ENCODE peak calls at places on chromosomes 3 and 15, in five cellular contexts. R is SJSA1, O is AG04450, Y is spleen, G is A549. W is an unnamed sample.

GRCh38 chr15:73232771-73233170 is 136.0 kb downstream of the HCN4 start:
- DNase-seq in R (no peak), O (no peak), Y (no peak), G (no peak), W (no peak)

GRCh38 chr3:27607370-27607769 is 114.8 kb downstream of the EOMES start:
- DNase-seq in R (peak; percentile 81), O (no peak), Y (no peak), G (no peak), W (no peak)

GRCh38 chr15:82566690-82567089 is 26.4 kb upstream of the RPS17 start:
- DNase-seq in R (no peak), O (no peak), Y (no peak), G (no peak), W (no peak)

GRCh38 chr3:5160926-5161858 is 26.3 kb upstream of the EDEM1 start:
- DNase-seq in R (peak; percentile 52), O (no peak), Y (no peak), G (no peak), W (no peak)

GRCh38 chr3:17979248-17979647 is 236.8 kb upstream of the TBC1D5 start:
- DNase-seq in R (no peak), O (no peak), Y (no peak), G (no peak), W (no peak)

GRCh38 chr3:120420360-120420759 is 30.4 kb downstream of the FSTL1 start:
- DNase-seq in R (no peak), O (no peak), Y (no peak), G (no peak), W (no peak)

GRCh38 chr3:196889844-196890243 is 22.1 kb downstream of the SENP5 start:
- DNase-seq in R (no peak), O (no peak), Y (no peak), G (no peak), W (no peak)

GRCh38 chr3:29503969-29504368 is 223.1 kb downstream of the RBMS3 start:
- DNase-seq in R (no peak), O (no peak), Y (no peak), G (no peak), W (no peak)

GRCh38 chr15:25173241-25174028 is 218.6 kb downstream of the SNRPN start:
- DNase-seq in R (no peak), O (no peak), Y (peak; percentile 49), G (no peak), W (no peak)

GRCh38 chr15:25171111-25171811 is 216.5 kb downstream of the SNRPN start:
- DNase-seq in R (no peak), O (no peak), Y (peak; percentile 60), G (no peak), W (no peak)

GRCh38 chr15:25170781-25171110 is 216.0 kb downstream of the SNRPN start:
- DNase-seq in R (no peak), O (no peak), Y (no peak), G (no peak), W (no peak)

GRCh38 chr15:25172691-25173090 is 217.9 kb downstream of the SNRPN start:
- DNase-seq in R (no peak), O (no peak), Y (peak; percentile 35), G (no peak), W (no peak)

DNA sequence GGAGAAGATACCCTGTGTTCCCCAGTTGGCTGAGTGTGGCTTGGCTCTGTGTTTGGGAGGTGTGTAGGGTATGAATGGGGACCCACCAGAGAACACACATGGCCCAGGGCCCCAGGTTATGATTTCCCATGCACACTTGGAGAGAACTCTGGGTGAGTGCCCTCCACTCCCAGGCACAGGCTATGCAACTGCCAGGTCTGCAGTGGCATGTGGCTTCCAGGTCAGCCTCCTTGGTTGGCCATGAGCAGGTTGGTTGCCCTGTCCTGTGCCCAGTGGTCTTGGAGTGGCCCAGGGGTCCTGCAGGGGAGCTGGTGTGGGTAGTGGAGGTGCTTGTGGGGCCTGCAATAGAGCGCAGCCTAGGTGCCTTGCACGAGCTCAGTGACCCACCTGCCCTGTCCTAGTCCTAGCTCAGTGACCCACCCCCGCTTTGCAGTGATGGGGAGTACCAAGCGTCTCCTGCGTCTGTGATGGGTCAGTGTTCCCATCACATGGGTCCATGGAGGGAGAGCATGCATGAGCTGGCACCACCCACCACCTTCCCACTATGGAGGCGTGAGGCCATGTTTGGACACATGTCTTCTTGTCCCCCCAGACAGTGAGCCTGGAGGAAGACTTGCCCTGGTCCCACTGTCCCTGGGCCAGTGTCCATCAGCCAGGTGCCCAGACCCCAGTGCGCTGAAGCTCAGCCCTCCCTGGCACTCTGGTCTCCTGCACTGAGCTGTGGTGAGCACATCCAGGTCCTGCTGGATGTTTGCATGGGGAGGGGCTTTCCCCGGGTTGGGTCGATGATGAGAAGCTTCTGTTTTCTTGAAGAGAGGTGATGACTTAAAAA is 217.3 kb downstream of the SNRPN start:
- DNase-seq in R (no peak), O (no peak), Y (peak; percentile 41), G (no peak), W (no peak)
- H3K9me3 ChIP-seq in R (peaks cover 23% of the 10 kb centered on the region), O (peaks cover 73% of the 10 kb centered on the region), Y (peaks cover 80% of the 10 kb centered on the region), G (no peaks in the 10 kb centered on the region), W (peaks cover 16% of the 10 kb centered on the region)

DNA sequence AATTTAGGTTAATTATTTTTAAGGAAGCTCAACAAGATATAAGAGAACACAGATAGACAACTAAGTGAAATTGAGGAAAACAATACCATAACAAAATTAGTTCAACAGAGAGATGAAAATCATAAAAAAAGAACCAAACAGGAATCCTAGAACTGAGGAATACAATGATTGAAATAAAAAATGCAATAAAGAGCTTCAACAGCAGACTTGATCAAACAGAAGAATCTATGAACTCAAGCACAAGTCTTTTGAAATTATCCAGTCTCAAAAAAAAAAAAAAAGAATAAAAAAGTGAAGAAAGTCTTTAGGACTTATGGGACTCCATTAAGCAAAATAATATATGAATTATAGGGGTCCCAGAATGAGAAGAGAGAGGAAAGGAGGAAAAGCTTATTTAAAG is 42.0 kb upstream of the GNB4 start:
- DNase-seq in R (no peak), O (no peak), Y (no peak), G (no peak), W (no peak)
- H3K9me3 ChIP-seq in R (peaks cover 3% of the 10 kb centered on the region), O (peaks cover 8% of the 10 kb centered on the region), Y (peaks cover 80% of the 10 kb centered on the region), G (peaks cover 11% of the 10 kb centered on the region), W (peaks cover 18% of the 10 kb centered on the region)

DNA sequence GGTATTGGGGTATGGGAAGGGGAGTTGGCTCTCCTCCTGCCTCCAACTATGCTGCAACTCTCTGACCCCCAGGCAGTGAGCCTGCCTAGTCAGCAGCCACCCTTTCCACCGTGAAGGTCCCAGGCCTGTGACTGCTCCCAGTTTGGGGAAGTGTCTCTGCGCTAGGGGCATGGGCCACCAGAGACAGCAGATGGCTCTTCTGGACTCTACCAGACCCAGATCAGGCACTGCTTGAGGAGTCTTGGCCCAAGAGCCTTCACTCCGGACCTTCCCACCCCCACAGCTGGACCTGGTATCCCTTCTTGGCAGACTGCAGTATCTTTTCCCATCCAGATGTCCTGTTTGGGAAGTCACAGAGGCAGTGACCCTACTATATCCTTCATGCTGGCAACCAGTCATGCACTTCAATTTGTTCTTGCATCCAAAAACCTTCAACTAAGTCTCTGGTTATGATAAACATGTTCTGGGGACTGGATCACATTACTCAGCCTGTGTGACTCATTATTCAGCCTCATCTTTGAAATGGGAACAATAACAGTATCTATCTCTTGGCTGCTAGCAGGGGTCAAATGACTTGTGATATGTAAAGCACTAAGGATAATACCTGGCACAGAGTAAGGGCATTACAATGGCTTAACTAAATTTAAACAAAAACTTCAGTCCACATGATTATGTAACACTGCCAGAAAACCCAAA is 62.7 kb downstream of the POMGNT2 start:
- DNase-seq in R (no peak), O (no peak), Y (no peak), G (no peak), W (peak; percentile 51)
- H3K9me3 ChIP-seq in R (peaks cover 2% of the 10 kb centered on the region), O (no peaks in the 10 kb centered on the region), Y (peaks cover 46% of the 10 kb centered on the region), G (no peaks in the 10 kb centered on the region), W (peaks cover 21% of the 10 kb centered on the region)

DNA sequence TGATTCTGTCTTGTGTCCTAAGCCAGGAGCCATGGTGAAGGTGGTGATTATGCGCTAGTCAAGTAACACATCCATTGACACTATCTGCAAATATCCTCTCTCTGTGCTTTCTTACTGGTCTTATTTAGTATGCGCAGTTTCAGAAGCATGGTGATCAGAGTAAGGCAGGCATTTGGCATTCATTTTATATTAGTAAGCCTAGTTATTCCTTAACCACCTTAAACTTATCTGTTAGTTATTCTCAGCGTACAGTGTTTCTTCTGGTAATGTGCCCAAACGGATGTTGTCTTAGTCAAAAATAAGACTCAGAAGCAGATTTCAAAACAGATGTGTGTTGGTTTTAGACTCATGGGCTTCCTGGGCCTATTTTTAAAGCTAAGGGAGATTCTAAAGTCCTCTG is 329.2 kb downstream of the GRM7 start:
- DNase-seq in R (no peak), O (no peak), Y (no peak), G (no peak), W (no peak)
- H3K9me3 ChIP-seq in R (no peaks in the 10 kb centered on the region), O (peaks cover 6% of the 10 kb centered on the region), Y (no peaks in the 10 kb centered on the region), G (no peaks in the 10 kb centered on the region), W (peaks cover 23% of the 10 kb centered on the region)

GRCh38 chr3:48267782-48268181 is 26.9 kb downstream of the ZNF589 start:
- DNase-seq in R (no peak), O (no peak), Y (no peak), G (no peak), W (no peak)

GRCh38 chr3:48268381-48268935 is 27.6 kb downstream of the ZNF589 start:
- DNase-seq in R (no peak), O (no peak), Y (no peak), G (no peak), W (no peak)

GRCh38 chr3:48268936-48269551 is 28.1 kb downstream of the ZNF589 start:
- DNase-seq in R (no peak), O (no peak), Y (no peak), G (no peak), W (no peak)

GRCh38 chr3:48270306-48270705 is 29.4 kb downstream of the ZNF589 start:
- DNase-seq in R (no peak), O (no peak), Y (no peak), G (no peak), W (no peak)

DNA sequence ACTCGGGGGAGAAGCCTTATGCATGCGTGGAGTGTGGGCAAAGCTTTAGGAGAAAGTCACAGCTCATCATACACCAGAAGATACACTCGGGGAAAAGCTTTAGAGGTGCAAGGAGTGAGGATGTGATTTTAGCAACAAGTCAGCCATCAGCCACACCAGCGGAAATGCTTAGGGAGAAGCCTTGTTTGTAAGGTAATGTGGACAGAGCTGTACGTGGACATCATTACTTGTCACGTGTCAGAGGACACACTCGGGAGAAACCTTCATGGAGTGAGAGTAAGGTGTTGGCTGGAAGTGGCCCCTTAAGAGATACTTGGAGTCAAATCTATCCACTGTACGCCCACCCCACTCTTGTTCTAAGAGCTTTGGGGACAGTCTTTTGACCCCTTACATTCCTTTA is 28.7 kb downstream of the ZNF589 start:
- DNase-seq in R (no peak), O (no peak), Y (no peak), G (no peak), W (no peak)
- H3K9me3 ChIP-seq in R (no peaks in the 10 kb centered on the region), O (peaks cover 12% of the 10 kb centered on the region), Y (no peaks in the 10 kb centered on the region), G (no peaks in the 10 kb centered on the region), W (no peaks in the 10 kb centered on the region)

GRCh38 chr15:27762471-27762870 is 336.6 kb downstream of the OCA2 start:
- DNase-seq in R (no peak), O (no peak), Y (no peak), G (no peak), W (no peak)
- H3K9me3 ChIP-seq in R (no peaks in the 10 kb centered on the region), O (peaks cover 17% of the 10 kb centered on the region), Y (peaks cover 17% of the 10 kb centered on the region), G (no peaks in the 10 kb centered on the region), W (peaks cover 44% of the 10 kb centered on the region)

GRCh38 chr15:25238716-25239470 is 199.9 kb downstream of the UBE3A start:
- DNase-seq in R (no peak), O (no peak), Y (peak; percentile 35), G (no peak), W (no peak)
- H3K9me3 ChIP-seq in R (peaks cover 3% of the 10 kb centered on the region), O (peaks cover 98% of the 10 kb centered on the region), Y (peaks cover 100% of the 10 kb centered on the region), G (no peaks in the 10 kb centered on the region), W (peaks cover 15% of the 10 kb centered on the region)

W was measured in Karpas-422.